ENCODE peak calls at places on chromosomes 3 and 15, in four cellular contexts. O, V, Q and Y are unnamed samples.

GRCh38 chr3:37536799-37537311 is 324.8 kb upstream of the CTDSPL start:
- DNase-seq in V (no peak), Q (no peak), O (no peak), Y (no peak)

GRCh38 chr3:66348696-66349095 is 127.9 kb downstream of the SLC25A26 start:
- DNase-seq in V (no peak), O (no peak), Q (no peak), Y (no peak)

GRCh38 chr3:110971010-110971585 is 100.5 kb upstream of the NECTIN3 start:
- DNase-seq in Q (no peak), O (no peak), V (no peak), Y (no peak)

GRCh38 chr15:38853608-38854007 is 289.0 kb upstream of the RASGRP1 start:
- DNase-seq in O (no peak), V (no peak), Q (no peak), Y (peak)

GRCh38 chr3:60176614-60177013 is 1074.6 kb downstream of the FHIT start:
- DNase-seq in V (no peak), O (no peak), Q (no peak), Y (no peak)

GRCh38 chr15:36271048-36271447 is 308.4 kb upstream of the CDIN1 start:
- DNase-seq in V (no peak), Q (no peak), O (no peak), Y (no peak)

GRCh38 chr15:35958936-35959335 is 413.0 kb upstream of the DPH6 start:
- DNase-seq in Q (no peak), V (no peak), O (no peak), Y (no peak)

GRCh38 chr15:91915576-91915975 is 62.1 kb downstream of the SLCO3A1 start:
- DNase-seq in Q (no peak), O (no peak), V (no peak), Y (no peak)

GRCh38 chr3:141373232-141373631 is 4.9 kb downstream of the ZBTB38 start:
- DNase-seq in V (no peak), O (no peak), Q (no peak), Y (no peak)

GRCh38 chr3:24680214-24680967 is 185.7 kb upstream of the THRB start:
- DNase-seq in O (peak), V (no peak), Q (peak), Y (peak)

GRCh38 chr15:79168922-79169322 is 78.3 kb upstream of the RASGRF1 start:
- DNase-seq in V (no peak), Q (no peak), O (peak), Y (peak)

GRCh38 chr3:153628591-153628990 is 466.6 kb downstream of the RAP2B start:
- DNase-seq in O (no peak), Q (no peak), V (peak), Y (no peak)

GRCh38 chr3:113040231-113040630 is 49.4 kb downstream of the GTPBP8 start:
- DNase-seq in V (no peak), O (no peak), Q (no peak), Y (no peak)

GRCh38 chr3:38566215-38566528 is 70.0 kb downstream of the EXOG start:
- DNase-seq in Q (no peak), V (no peak), O (no peak), Y (no peak)

GRCh38 chr3:101381809-101382208 is 61.4 kb upstream of the IMPG2 start:
- DNase-seq in Q (no peak), O (peak), V (no peak), Y (peak)

GRCh38 chr3:21390856-21391255 is 360.2 kb downstream of the ZNF385D start:
- DNase-seq in O (no peak), Q (no peak), V (no peak), Y (no peak)
- TF ChIP-seq SIN3A in O (no peak), Q (no peak), V (no peak), Y (no peak)

GRCh38 chr3:42375121-42375520 is 35.3 kb downstream of the LYZL4 start:
- DNase-seq in O (no peak), V (no peak), Q (no peak), Y (no peak)

GRCh38 chr3:42377681-42378080 is 32.7 kb downstream of the LYZL4 start:
- DNase-seq in O (no peak), Q (no peak), V (no peak), Y (no peak)

GRCh38 chr3:42371776-42372175 is 38.6 kb downstream of the LYZL4 start:
- DNase-seq in V (no peak), O (no peak), Q (no peak), Y (no peak)

GRCh38 chr3:42376397-42376798 is 34.0 kb downstream of the LYZL4 start:
- DNase-seq in O (no peak), V (no peak), Q (no peak), Y (peak)
- TF ChIP-seq SIN3A in O (no peak), V (no peak), Q (no peak), Y (no peak)

DNA sequence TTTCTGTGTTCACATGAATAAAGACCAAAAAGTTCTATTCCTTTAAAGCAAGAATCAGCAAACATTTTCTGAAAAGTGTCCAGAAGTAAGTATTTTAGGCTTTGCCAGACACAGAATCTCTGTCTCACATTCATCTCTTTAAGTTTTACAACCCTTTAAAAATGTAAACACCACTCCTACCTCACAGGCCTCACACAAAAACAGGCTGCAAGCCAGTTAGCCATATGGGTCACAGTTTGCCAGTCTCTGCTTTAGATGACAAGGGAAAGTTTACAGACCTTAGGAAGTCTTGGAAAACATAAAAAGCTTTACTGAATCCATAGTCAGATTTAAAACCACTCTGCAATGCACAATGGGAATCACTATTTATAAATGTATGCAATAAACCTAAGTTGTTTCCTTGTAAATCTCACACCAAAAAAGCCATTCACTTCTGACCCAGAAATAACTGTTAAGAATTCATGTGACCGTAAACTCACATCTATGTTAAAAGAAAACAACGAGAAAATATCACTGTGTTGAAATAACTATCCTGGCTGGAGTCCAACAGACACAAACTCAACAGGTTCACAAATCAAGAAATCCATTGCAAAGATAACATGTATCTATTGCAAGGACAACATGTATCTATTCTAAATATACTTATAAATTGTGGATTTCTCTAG is 308.2 kb downstream of the ULK4 start:
- DNase-seq in V (no peak), Q (no peak), O (no peak), Y (no peak)
- TF ChIP-seq SIN3A in V (no peak), Q (no peak), O (no peak), Y (no peak)

GRCh38 chr3:186825294-186825821 is 17.2 kb upstream of the ADIPOQ start:
- DNase-seq in V (no peak), O (no peak), Q (no peak), Y (no peak)
- TF ChIP-seq SIN3A in V (no peak), O (no peak), Q (no peak), Y (no peak)

GRCh38 chr3:4981688-4982494 is 2.7 kb downstream of the BHLHE40 start:
- DNase-seq in V (no peak), Q (no peak), O (peak), Y (no peak)

GRCh38 chr3:4980229-4981159 is 1.3 kb downstream of the BHLHE40 start:
- DNase-seq in V (peak), Q (no peak), O (peak), Y (peak)

GRCh38 chr3:4982773-4983738 is 3.8 kb downstream of the BHLHE40 start:
- DNase-seq in Q (no peak), V (no peak), O (no peak), Y (no peak)

GRCh38 chr3:4979401-4980228 is at the start of gene BHLHE40:
- DNase-seq in Q (no peak), O (no peak), V (no peak), Y (no peak)

GRCh38 chr3:4981160-4981687 is 2.0 kb downstream of the BHLHE40 start:
- DNase-seq in Q (no peak), V (no peak), O (no peak), Y (no peak)
- TF ChIP-seq SIN3A in Q (no peak), V (no peak), O (no peak), Y (no peak)

GRCh38 chr3:194985031-194985578 is 285.9 kb downstream of the XXYLT1 start:
- DNase-seq in O (peak), V (no peak), Q (no peak), Y (peak)
- TF ChIP-seq SIN3A in O (no peak), V (no peak), Q (no peak), Y (no peak)

DNA sequence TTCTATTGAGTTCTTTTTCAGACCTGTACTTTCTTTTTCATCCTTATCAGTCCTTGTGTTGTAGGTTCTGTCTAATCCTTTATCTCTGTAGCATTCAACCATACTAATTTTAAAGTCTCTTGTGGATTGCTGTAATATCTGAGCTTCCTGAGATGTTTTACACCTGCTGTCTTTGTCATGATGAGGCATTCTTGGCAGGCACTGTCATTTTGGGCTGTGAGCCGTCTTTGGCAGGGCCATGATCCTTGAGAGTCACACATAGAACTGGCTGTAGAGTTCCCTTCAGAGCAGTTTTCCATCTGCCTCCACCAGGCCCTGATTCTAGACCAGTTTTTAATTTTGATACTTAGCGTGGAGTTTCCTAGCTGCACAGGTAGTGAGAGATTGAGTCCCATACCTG is 6.7 kb downstream of the EFCC1 start:
- DNase-seq in V (no peak), Q (no peak), O (no peak), Y (no peak)
- TF ChIP-seq SIN3A in V (no peak), Q (no peak), O (no peak), Y (no peak)

GRCh38 chr3:62602987-62603386 is 229.6 kb upstream of the FEZF2 start:
- DNase-seq in V (no peak), Q (no peak), O (no peak), Y (no peak)
- TF ChIP-seq SIN3A in V (no peak), Q (no peak), O (no peak), Y (no peak)